ENCODE peak calls at places on chromosome 17, in nine cellular contexts. One of them, this sample, is unnamed.

GRCh38 chr17:78438694-78439325 is 60.4 kb downstream of the PGS1 start:
- DNase-seq in skeletal muscle cell: no peak
- DNase-seq in activated CD4-positive, CD25-positive, alpha-beta regulatory T cell: no peak
- DNase-seq in HEK293T: no peak
- DNase-seq in AG04449: no peak
- DNase-seq in stimulated activated CD8-positive, alpha-beta memory T cell treated with anti-CD3 and anti-CD28 coated beads, Interleukin-15, amount 100 ng/mL, for 1 hour: no peak
- DNase-seq in frontal cortex: no peak
- DNase-seq in AG10803: no peak
- DNase-seq in IMR-90: no peak
- DNase-seq in this sample: no peak

GRCh38 chr17:75755205-75755901 is 9.6 kb downstream of the GALK1 start:
- DNase-seq in AG04449: no peak
- DNase-seq in skeletal muscle cell: no peak
- DNase-seq in AG10803: no peak
- DNase-seq in activated CD4-positive, CD25-positive, alpha-beta regulatory T cell: no peak
- DNase-seq in stimulated activated CD8-positive, alpha-beta memory T cell treated with anti-CD3 and anti-CD28 coated beads, Interleukin-15, amount 100 ng/mL, for 1 hour: no peak
- DNase-seq in IMR-90: no peak
- DNase-seq in HEK293T: no peak
- DNase-seq in frontal cortex: no peak
- DNase-seq in this sample: no peak

GRCh38 chr17:13698832-13699231 is 97.1 kb upstream of the HS3ST3A1 start:
- DNase-seq in stimulated activated CD8-positive, alpha-beta memory T cell treated with anti-CD3 and anti-CD28 coated beads, Interleukin-15, amount 100 ng/mL, for 1 hour: no peak
- DNase-seq in IMR-90: no peak
- DNase-seq in AG10803: no peak
- DNase-seq in activated CD4-positive, CD25-positive, alpha-beta regulatory T cell: no peak
- DNase-seq in HEK293T: no peak
- DNase-seq in AG04449: no peak
- DNase-seq in frontal cortex: no peak
- DNase-seq in skeletal muscle cell: no peak
- DNase-seq in this sample: no peak

GRCh38 chr17:81867123-81867951 is 3.8 kb downstream of the ARHGDIA start:
- DNase-seq in frontal cortex: no peak
- DNase-seq in HEK293T: no peak
- DNase-seq in IMR-90: peak
- DNase-seq in activated CD4-positive, CD25-positive, alpha-beta regulatory T cell: no peak
- DNase-seq in AG10803: peak
- DNase-seq in AG04449: no peak
- DNase-seq in stimulated activated CD8-positive, alpha-beta memory T cell treated with anti-CD3 and anti-CD28 coated beads, Interleukin-15, amount 100 ng/mL, for 1 hour: no peak
- DNase-seq in skeletal muscle cell: no peak
- DNase-seq in this sample: peak

GRCh38 chr17:57277923-57278604 is 21.7 kb downstream of the MSI2 start:
- DNase-seq in AG04449: no peak
- DNase-seq in activated CD4-positive, CD25-positive, alpha-beta regulatory T cell: no peak
- DNase-seq in frontal cortex: no peak
- DNase-seq in IMR-90: no peak
- DNase-seq in HEK293T: no peak
- DNase-seq in stimulated activated CD8-positive, alpha-beta memory T cell treated with anti-CD3 and anti-CD28 coated beads, Interleukin-15, amount 100 ng/mL, for 1 hour: no peak
- DNase-seq in skeletal muscle cell: no peak
- DNase-seq in AG10803: no peak
- DNase-seq in this sample: no peak

GRCh38 chr17:59954856-59955255 is 9.7 kb downstream of the RNFT1 start:
- DNase-seq in activated CD4-positive, CD25-positive, alpha-beta regulatory T cell: no peak
- DNase-seq in frontal cortex: no peak
- DNase-seq in AG10803: no peak
- DNase-seq in stimulated activated CD8-positive, alpha-beta memory T cell treated with anti-CD3 and anti-CD28 coated beads, Interleukin-15, amount 100 ng/mL, for 1 hour: no peak
- DNase-seq in AG04449: no peak
- DNase-seq in skeletal muscle cell: no peak
- DNase-seq in HEK293T: no peak
- DNase-seq in IMR-90: no peak
- DNase-seq in this sample: no peak

GRCh38 chr17:10751569-10751968 is 21.7 kb upstream of the TMEM220 start:
- DNase-seq in skeletal muscle cell: no peak
- DNase-seq in IMR-90: no peak
- DNase-seq in AG04449: no peak
- DNase-seq in HEK293T: no peak
- DNase-seq in frontal cortex: no peak
- DNase-seq in stimulated activated CD8-positive, alpha-beta memory T cell treated with anti-CD3 and anti-CD28 coated beads, Interleukin-15, amount 100 ng/mL, for 1 hour: no peak
- DNase-seq in AG10803: no peak
- DNase-seq in activated CD4-positive, CD25-positive, alpha-beta regulatory T cell: no peak
- DNase-seq in this sample: no peak

GRCh38 chr17:55324296-55324978 is 59.7 kb downstream of the HLF start:
- DNase-seq in HEK293T: no peak
- DNase-seq in frontal cortex: no peak
- DNase-seq in activated CD4-positive, CD25-positive, alpha-beta regulatory T cell: no peak
- DNase-seq in IMR-90: no peak
- DNase-seq in skeletal muscle cell: no peak
- DNase-seq in AG04449: no peak
- DNase-seq in stimulated activated CD8-positive, alpha-beta memory T cell treated with anti-CD3 and anti-CD28 coated beads, Interleukin-15, amount 100 ng/mL, for 1 hour: no peak
- DNase-seq in AG10803: no peak
- DNase-seq in this sample: no peak

GRCh38 chr17:50130778-50131317 is 888 bp upstream of the SAMD14 start:
- DNase-seq in AG04449: no peak
- DNase-seq in HEK293T: no peak
- DNase-seq in frontal cortex: no peak
- DNase-seq in activated CD4-positive, CD25-positive, alpha-beta regulatory T cell: no peak
- DNase-seq in skeletal muscle cell: no peak
- DNase-seq in AG10803: no peak
- DNase-seq in stimulated activated CD8-positive, alpha-beta memory T cell treated with anti-CD3 and anti-CD28 coated beads, Interleukin-15, amount 100 ng/mL, for 1 hour: no peak
- DNase-seq in IMR-90: no peak
- DNase-seq in this sample: no peak

This sample was measured in CD8-positive, alpha-beta T cell.